ENCODE peak calls at places on chromosomes 13 and 19, in nine cellular contexts. B, E, G, L, T, P, O, K and C are unnamed samples.

GRCh38 chr19:34246340-34246739 is 8.0 kb upstream of the GARRE1 start:
- DNase-seq in P (no peak), T (no peak), B (no peak), K (no peak), G (no peak), E (no peak), O (no peak), L (no peak), C (no peak)

GRCh38 chr13:51794959-51795358 is 9.0 kb downstream of the DHRS12 start:
- DNase-seq in T (no peak), G (no peak), L (no peak), B (no peak), E (no peak), O (no peak), K (no peak), P (peak; percentile 79), C (no peak)

GRCh38 chr19:52603558-52604207 is 33.6 kb downstream of the ZNF701 start:
- DNase-seq in L (no peak), P (no peak), O (no peak), E (no peak), K (no peak), B (no peak), G (peak; percentile 81), T (no peak), C (no peak)

GRCh38 chr19:33691736-33692135 is 70.0 kb downstream of the CHST8 start:
- DNase-seq in P (no peak), O (no peak), E (no peak), T (no peak), L (no peak), B (no peak), K (no peak), G (no peak), C (no peak)

GRCh38 chr19:38634757-38635482 is 12.5 kb upstream of the ACTN4 start:
- DNase-seq in L (peak; percentile 85), O (peak; percentile 78), K (peak; percentile 76), B (peak; percentile 79), T (peak; percentile 72), P (peak; percentile 70), G (peak; percentile 68), E (peak; percentile 87), C (peak; percentile 88)

GRCh38 chr19:19109601-19110000 is 28.7 kb downstream of the TMEM161A start:
- DNase-seq in P (no peak), E (no peak), K (no peak), L (no peak), G (peak; percentile 40), O (no peak), T (no peak), B (no peak), C (no peak)

GRCh38 chr19:47778089-47778953 is at the start of gene SELENOW:
- DNase-seq in P (peak; percentile 91), B (peak; percentile 79), L (peak; percentile 82), T (peak; percentile 91), E (peak; percentile 90), O (peak; percentile 83), K (peak; percentile 78), G (peak; percentile 65), C (peak; percentile 86)

GRCh38 chr13:40206241-40207109 is 460.0 kb downstream of the FOXO1 start:
- DNase-seq in P (peak; percentile 82), K (no peak), T (peak; percentile 70), E (peak; percentile 64), G (peak; percentile 80), L (no peak), B (no peak), O (no peak), C (no peak)

GRCh38 chr13:78606471-78607408 is 3.4 kb upstream of the POU4F1 start:
- DNase-seq in G (no peak), P (no peak), T (no peak), O (no peak), L (no peak), B (no peak), K (no peak), E (no peak), C (no peak)

DNA sequence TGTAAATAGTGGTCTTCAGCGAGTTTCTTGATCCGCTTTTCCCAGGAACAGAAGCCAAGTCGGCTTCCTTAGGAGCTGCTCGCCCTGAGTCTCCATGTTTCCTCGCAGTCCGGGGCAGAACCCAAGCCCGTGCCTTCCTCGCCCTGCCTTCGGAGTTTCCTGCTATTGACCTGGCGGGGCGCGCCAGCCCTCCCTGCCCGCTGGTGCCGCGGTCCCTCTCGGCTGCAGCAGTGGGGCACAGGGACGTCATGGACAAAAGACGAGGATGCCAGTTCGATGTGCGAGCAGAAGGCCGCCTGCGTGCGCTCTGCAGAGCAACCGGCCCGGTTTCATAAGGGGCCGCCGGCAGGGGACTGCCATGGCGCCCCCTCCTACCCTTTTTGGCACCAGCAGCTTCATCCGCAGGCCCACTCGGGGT is 156.6 kb downstream of the TM9SF2 start:
- DNase-seq in E (peak; percentile 30), B (peak; percentile 17), T (no peak), K (peak; percentile 64), P (no peak), O (no peak), G (peak; percentile 5), L (peak; percentile 41), C (no peak)
- TF ChIP-seq CTCF in E (no peak), B (no peak), T (no peak), K (no peak), P (no peak), O (no peak), G (no peak), L (no peak), C (no peak)

DNA sequence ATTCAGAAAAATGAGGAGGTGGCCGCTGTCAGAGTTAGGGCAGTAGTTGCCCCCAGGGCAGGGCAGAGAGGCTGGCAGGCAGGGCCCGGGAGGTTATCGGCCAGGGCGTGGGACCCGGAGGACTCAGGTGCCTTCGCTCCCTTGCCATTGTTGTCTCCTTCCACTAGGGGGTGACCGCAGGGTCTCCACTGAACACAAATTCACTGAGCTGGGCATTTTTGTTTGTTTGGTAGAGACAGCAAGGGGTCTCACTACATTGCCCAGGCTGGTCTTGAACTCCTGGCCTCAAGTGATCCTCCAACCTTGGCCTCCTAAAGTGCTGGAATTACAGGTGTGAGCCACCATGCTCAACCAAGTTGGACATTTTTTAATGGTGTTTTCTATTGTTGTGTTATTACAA is 25.1 kb downstream of the CARS2 start:
- DNase-seq in G (no peak), O (peak; percentile 29), L (peak; percentile 12), T (peak; percentile 40), E (no peak), K (no peak), P (peak; percentile 35), B (no peak), C (no peak)
- TF ChIP-seq CTCF in G (peak; percentile 56), O (peak; percentile 51), L (peak; percentile 56), T (peak; percentile 44), E (no peak), K (peak; percentile 14), P (peak; percentile 47), B (peak; percentile 45), C (peak; percentile 41)

GRCh38 chr13:46963874-46964273 is 67.0 kb upstream of the HTR2A start:
- DNase-seq in E (no peak), L (no peak), P (no peak), K (no peak), G (no peak), T (no peak), O (peak; percentile 25), B (no peak), C (no peak)

GRCh38 chr13:46961719-46962118 is 64.9 kb upstream of the HTR2A start:
- DNase-seq in L (no peak), B (no peak), G (peak; percentile 84), T (peak; percentile 93), E (no peak), O (no peak), P (no peak), K (no peak), C (no peak)

GRCh38 chr13:46964789-46965527 is 68.1 kb upstream of the HTR2A start:
- DNase-seq in B (no peak), L (no peak), P (no peak), K (no peak), O (no peak), T (no peak), G (peak; percentile 66), E (no peak), C (no peak)

GRCh38 chr13:46962286-46962941 is 65.6 kb upstream of the HTR2A start:
- DNase-seq in B (no peak), L (no peak), K (no peak), T (peak; percentile 40), P (peak; percentile 54), G (peak; percentile 35), O (no peak), E (no peak), C (no peak)
- TF ChIP-seq CTCF in B (no peak), L (peak; percentile 52), K (no peak), T (peak; percentile 56), P (peak; percentile 91), G (peak; percentile 36), O (peak; percentile 60), E (peak; percentile 37), C (peak; percentile 12)

GRCh38 chr13:80904386-80904785 is 563.5 kb upstream of the SPRY2 start:
- DNase-seq in O (no peak), B (no peak), T (no peak), G (no peak), E (no peak), P (no peak), L (no peak), K (no peak), C (no peak)
- TF ChIP-seq CTCF in O (no peak), B (no peak), T (no peak), G (no peak), E (no peak), P (no peak), L (no peak), K (no peak), C (no peak)

DNA sequence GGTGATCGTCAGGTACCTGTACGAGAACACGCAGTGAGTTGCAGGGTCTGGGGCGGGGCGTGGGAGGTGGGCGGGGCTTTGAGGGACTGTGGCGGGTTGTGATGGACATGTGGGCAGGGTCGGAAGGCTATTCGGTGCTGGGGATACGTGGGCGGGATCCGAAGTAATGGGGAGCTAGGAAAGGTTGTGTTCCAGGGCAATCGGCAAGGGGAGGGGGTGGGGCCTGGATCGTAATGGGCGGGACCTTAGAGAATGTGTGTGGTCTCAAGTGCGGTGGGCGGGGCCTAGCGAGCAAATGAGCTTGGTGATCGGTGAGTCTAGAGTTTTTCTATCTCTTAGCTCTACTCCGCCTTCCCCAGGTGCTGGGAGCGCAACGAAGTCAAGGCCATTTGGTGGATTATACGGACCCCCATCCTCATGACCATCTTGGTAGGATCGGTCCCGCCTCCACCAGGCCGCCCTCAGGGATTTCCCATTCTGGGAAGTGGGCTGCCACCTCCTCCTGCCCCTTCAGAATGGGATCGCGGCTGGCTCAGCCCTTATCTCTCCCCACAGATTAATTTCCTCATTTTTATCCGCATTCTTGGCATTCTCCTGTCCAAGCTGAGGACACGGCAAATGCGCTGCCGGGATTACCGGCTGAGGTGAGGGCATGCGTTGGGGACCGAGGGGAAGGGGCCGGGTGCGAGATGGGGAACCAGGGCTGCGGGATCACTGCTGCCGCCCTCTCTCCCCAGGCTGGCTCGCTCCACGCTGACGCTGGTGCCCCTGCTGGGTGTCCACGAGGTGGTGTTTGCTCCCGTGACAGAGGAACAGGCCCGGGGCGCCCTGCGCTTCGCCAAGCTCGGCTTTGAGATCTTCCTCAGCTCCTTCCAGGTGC is 9.6 kb downstream of the GIPR start:
- DNase-seq in B (peak; percentile 64), E (peak; percentile 98), K (peak; percentile 65), G (peak; percentile 57), L (peak; percentile 53), O (peak; percentile 96), T (peak; percentile 93), P (peak; percentile 92), C (peak; percentile 75)
- TF ChIP-seq CTCF in B (no peak), E (peak; percentile 55), K (no peak), G (no peak), L (peak; percentile 44), O (no peak), T (peak; percentile 11), P (peak; percentile 60), C (no peak)

GRCh38 chr13:34941835-34942731 is at the start of gene NBEA:
- DNase-seq in T (peak; percentile 84), G (peak; percentile 28), B (peak; percentile 69), E (peak; percentile 91), K (peak; percentile 83), P (peak; percentile 81), L (peak; percentile 76), O (peak; percentile 85), C (peak; percentile 75)
- TF ChIP-seq CTCF in T (no peak), G (peak; percentile 41), B (peak; percentile 40), E (no peak), K (peak; percentile 25), P (no peak), L (peak; percentile 33), O (peak; percentile 15), C (peak; percentile 38)